ENCODE peak calls at places on chromosomes 7 and 10, in four cellular contexts. G, Q, H and R are unnamed samples.

GRCh38 chr7:149873074-149873967 is 448 bp upstream of the ATP6V0E2 start:
- DNase-seq in Q (peak; percentile 80), G (peak; percentile 96), H (peak; percentile 91), R (peak; percentile 92)

GRCh38 chr7:30330134-30331111 is 46.0 kb downstream of the ZNRF2 start:
- DNase-seq in H (no peak), G (no peak), Q (peak; percentile 17), R (no peak)

GRCh38 chr10:50322075-50322474 is 70.8 kb upstream of the ASAH2 start:
- DNase-seq in G (no peak), Q (peak; percentile 73), H (peak; percentile 33), R (peak; percentile 72)

GRCh38 chr7:147593271-147594057 is 997.1 kb upstream of the C7orf33 start:
- DNase-seq in G (no peak), H (no peak), Q (no peak), R (no peak)

GRCh38 chr7:64618785-64619456 is 47.0 kb upstream of the ZNF107 start:
- DNase-seq in H (peak; percentile 12), G (no peak), Q (peak; percentile 34), R (peak; percentile 50)

GRCh38 chr10:110397856-110398255 is 93.1 kb upstream of the SMNDC1 start:
- DNase-seq in Q (no peak), G (no peak), H (no peak), R (no peak)

GRCh38 chr10:66929375-66929774 is 3.5 kb downstream of the LRRTM3 start:
- DNase-seq in H (no peak), G (no peak), Q (no peak), R (no peak)

GRCh38 chr7:41855798-41856197 is 152.9 kb upstream of the INHBA start:
- DNase-seq in Q (peak; percentile 54), G (no peak), H (peak; percentile 24), R (no peak)

GRCh38 chr10:59971915-59972314 is 65.6 kb upstream of the CCDC6 start:
- DNase-seq in Q (peak; percentile 68), G (no peak), H (no peak), R (no peak)

GRCh38 chr7:44145969-44146897 is 5.1 kb upstream of the MYL7 start:
- DNase-seq in Q (no peak), H (peak; percentile 51), G (peak; percentile 90), R (no peak)

GRCh38 chr7:56092789-56093531 is at the start of gene PHKG1:
- DNase-seq in H (peak; percentile 83), G (no peak), Q (peak; percentile 72), R (peak; percentile 84)

GRCh38 chr7:82851126-82851525 is 311.6 kb downstream of the PCLO start:
- DNase-seq in G (no peak), Q (no peak), H (no peak), R (no peak)

GRCh38 chr7:23277359-23277989 is 21.7 kb upstream of the MALSU1 start:
- DNase-seq in H (peak; percentile 39), G (peak; percentile 31), Q (peak; percentile 43), R (peak; percentile 63)

GRCh38 chr10:94402204-94403033 is at the start of gene TBC1D12:
- DNase-seq in H (peak; percentile 98), G (peak; percentile 93), Q (peak; percentile 92), R (peak; percentile 96)

GRCh38 chr10:110433740-110434139 is 64.0 kb upstream of the DUSP5 start:
- DNase-seq in Q (no peak), G (no peak), H (no peak), R (no peak)

GRCh38 chr7:84477786-84478405 is 283.3 kb upstream of the SEMA3A start:
- DNase-seq in H (no peak), G (no peak), Q (no peak), R (no peak)

GRCh38 chr10:15486404-15486803 is 115.3 kb upstream of the FAM171A1 start:
- DNase-seq in G (no peak), Q (peak; percentile 67), H (no peak), R (no peak)

GRCh38 chr10:21080246-21080645 is 183.1 kb upstream of the NEBL start:
- DNase-seq in H (no peak), Q (no peak), G (no peak), R (no peak)

GRCh38 chr7:94060772-94061171 is 56.6 kb upstream of the BET1 start:
- DNase-seq in Q (peak; percentile 90), H (peak; percentile 49), G (peak; percentile 67), R (peak; percentile 12)

GRCh38 chr10:60621018-60621417 is 157.3 kb upstream of the CDK1 start:
- DNase-seq in H (no peak), G (no peak), Q (no peak), R (no peak)

GRCh38 chr10:103923502-103923901 is 5.5 kb upstream of the STN1 start:
- DNase-seq in G (no peak), H (no peak), Q (no peak), R (no peak)

GRCh38 chr10:26805567-26806245 is 55.1 kb downstream of the ABI1 start:
- DNase-seq in G (no peak), Q (peak; percentile 57), H (peak; percentile 35), R (peak; percentile 37)

GRCh38 chr10:27319752-27320561 is 79.4 kb upstream of the ACBD5 start:
- DNase-seq in Q (peak; percentile 45), G (no peak), H (peak; percentile 7), R (no peak)

GRCh38 chr7:50418934-50419333 is 31.2 kb downstream of the FIGNL1 start:
- DNase-seq in G (no peak), Q (no peak), H (no peak), R (no peak)

GRCh38 chr7:139901840-139902370 is 72.8 kb downstream of the TBXAS1 start:
- DNase-seq in H (no peak), G (no peak), Q (no peak), R (no peak)

GRCh38 chr10:29804025-29804852 is 169.5 kb upstream of the SVIL start:
- DNase-seq in H (peak; percentile 96), Q (peak; percentile 87), G (no peak), R (peak; percentile 82)

GRCh38 chr7:157736341-157736740 is 399.5 kb downstream of the DNAJB6 start:
- DNase-seq in Q (no peak), G (no peak), H (no peak), R (no peak)

GRCh38 chr10:92438220-92438619 is 135.7 kb downstream of the IDE start:
- DNase-seq in G (no peak), Q (no peak), H (no peak), R (no peak)

GRCh38 chr10:43318456-43318855 is 51.6 kb upstream of the RASGEF1A start:
- DNase-seq in G (no peak), Q (no peak), H (no peak), R (no peak)

GRCh38 chr7:100604078-100604975 is 2.2 kb downstream of the PCOLCE start:
- DNase-seq in Q (no peak), G (peak; percentile 81), H (peak; percentile 83), R (peak; percentile 48)

GRCh38 chr7:100602889-100603696 is 930 bp downstream of the PCOLCE start:
- DNase-seq in G (peak; percentile 83), H (peak; percentile 92), Q (peak; percentile 76), R (peak; percentile 78)

GRCh38 chr7:100598425-100598824 is 3.7 kb upstream of the PCOLCE start:
- DNase-seq in G (no peak), H (no peak), Q (no peak), R (no peak)

GRCh38 chr7:100603697-100604077 is 1.5 kb downstream of the PCOLCE start:
- DNase-seq in G (peak; percentile 35), Q (no peak), H (no peak), R (peak; percentile 31)

GRCh38 chr7:100600222-100601038 is 1.7 kb upstream of the PCOLCE start:
- DNase-seq in H (no peak), G (no peak), Q (no peak), R (no peak)
- TF ChIP-seq CTCF in H (no peak), G (no peak), Q (no peak), R (no peak)

DNA sequence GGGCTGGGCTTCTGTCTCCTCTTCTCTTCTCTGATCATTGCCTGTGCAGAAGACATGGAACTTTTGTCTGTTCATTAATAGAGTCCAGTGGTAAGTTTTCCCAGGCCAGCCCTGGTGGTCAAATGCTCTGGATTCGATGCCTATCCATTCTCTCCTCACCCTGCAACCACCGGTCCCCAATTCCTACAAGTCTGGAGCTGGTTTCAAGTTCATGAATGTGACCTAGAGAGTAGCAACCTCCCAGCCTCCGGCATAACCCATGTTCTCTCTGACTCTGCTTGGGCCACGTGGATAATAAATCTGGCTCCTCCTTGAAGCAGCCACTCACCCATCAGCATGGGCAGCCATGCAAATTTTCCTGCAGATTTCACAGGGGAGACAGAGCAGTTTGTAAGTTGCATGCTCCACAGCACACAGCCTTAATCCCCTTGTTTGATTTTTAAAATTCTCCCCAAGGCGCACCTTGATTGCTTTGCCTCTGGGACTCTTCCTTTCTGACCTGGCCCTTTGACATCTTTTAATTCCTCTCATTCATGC is 37.3 kb upstream of the PDZD8 start:
- DNase-seq in G (peak; percentile 13), H (no peak), Q (no peak), R (no peak)
- TF ChIP-seq CTCF in G (no peak), H (no peak), Q (no peak), R (no peak)

GRCh38 chr10:130615463-130615862 is 479.3 kb downstream of the GLRX3 start:
- DNase-seq in H (no peak), G (no peak), Q (no peak), R (no peak)
- TF ChIP-seq CTCF in H (no peak), G (no peak), Q (no peak), R (no peak)

GRCh38 chr10:78381072-78381471 is 347.4 kb downstream of the RPS24 start:
- DNase-seq in H (no peak), G (peak; percentile 27), Q (no peak), R (no peak)
- TF ChIP-seq CTCF in H (peak; percentile 23), G (peak; percentile 43), Q (peak; percentile 13), R (peak; percentile 62)

GRCh38 chr7:73870041-73870492 is 9.1 kb downstream of the TMEM270 start:
- DNase-seq in Q (no peak), G (no peak), H (no peak), R (no peak)

GRCh38 chr7:73869011-73869785 is 8.2 kb downstream of the TMEM270 start:
- DNase-seq in H (no peak), G (no peak), Q (no peak), R (no peak)

GRCh38 chr7:73864981-73865711 is 4.2 kb downstream of the TMEM270 start:
- DNase-seq in Q (no peak), G (no peak), H (no peak), R (no peak)

GRCh38 chr7:73865738-73866445 is 4.9 kb downstream of the TMEM270 start:
- DNase-seq in Q (peak; percentile 7), H (peak; percentile 48), G (peak; percentile 45), R (peak; percentile 56)

GRCh38 chr7:73866446-73866767 is 5.4 kb downstream of the TMEM270 start:
- DNase-seq in G (no peak), Q (no peak), H (no peak), R (no peak)
- TF ChIP-seq CTCF in G (no peak), Q (no peak), H (no peak), R (no peak)